ENCODE peak calls at places on chromosome 10, in four cellular contexts. G, J, M and Y are unnamed samples.

GRCh38 chr10:17053061-17053460 is 76.5 kb downstream of the CUBN start:
- DNase-seq in G (no peak), J (no peak), M (no peak), Y (no peak)

GRCh38 chr10:30436200-30436599 is 2.2 kb downstream of the MAP3K8 start:
- DNase-seq in G (peak), J (peak), M (no peak), Y (no peak)

GRCh38 chr10:93580824-93581223 is 14.4 kb downstream of the FFAR4 start:
- DNase-seq in G (peak), J (no peak), M (no peak), Y (no peak)

GRCh38 chr10:100996678-100997363 is 2.8 kb upstream of the LZTS2 start:
- DNase-seq in G (peak), J (no peak), M (no peak), Y (no peak)

GRCh38 chr10:124254519-124254918 is 161.1 kb upstream of the CHST15 start:
- DNase-seq in G (no peak), J (no peak), M (no peak), Y (no peak)

GRCh38 chr10:6072215-6072941 is 10.2 kb upstream of the IL2RA start:
- DNase-seq in G (no peak), J (no peak), M (no peak), Y (no peak)

GRCh38 chr10:123860209-123860608 is 31.4 kb downstream of the CPXM2 start:
- DNase-seq in G (no peak), J (no peak), M (no peak), Y (peak)

GRCh38 chr10:23512355-23513058 is 73.6 kb downstream of the OTUD1 start:
- DNase-seq in G (peak), J (no peak), M (peak), Y (no peak)

GRCh38 chr10:132774179-132774904 is 11.6 kb downstream of the NKX6-2 start:
- DNase-seq in G (peak), J (no peak), M (no peak), Y (no peak)

GRCh38 chr10:110610308-110610774 is 33.8 kb upstream of the RBM20 start:
- DNase-seq in G (peak), J (no peak), M (peak), Y (no peak)

GRCh38 chr10:28179006-28179405 is 123.9 kb downstream of the MPP7 start:
- DNase-seq in G (no peak), J (no peak), M (no peak), Y (no peak)

GRCh38 chr10:70664702-70665195 is 7.6 kb upstream of the ADAMTS14 start:
- DNase-seq in G (peak), J (peak), M (peak), Y (no peak)

GRCh38 chr10:3548702-3549101 is 236.3 kb downstream of the KLF6 start:
- DNase-seq in G (no peak), J (no peak), M (no peak), Y (no peak)

GRCh38 chr10:103281753-103282152 is 4.8 kb downstream of the INA start:
- DNase-seq in G (peak), J (no peak), M (no peak), Y (no peak)

GRCh38 chr10:11741608-11742007 is 574 bp upstream of the ECHDC3 start:
- DNase-seq in G (no peak), J (no peak), M (no peak), Y (no peak)

GRCh38 chr10:17607603-17608332 is 9.4 kb downstream of the HACD1 start:
- DNase-seq in G (peak), J (peak), M (peak), Y (no peak)